ENCODE peak calls at places on chromosomes 12 and 14, in four cellular contexts. I is anterior cingulate cortex, G is LoVo, K is mesothelial cell of epicardium. S is an unnamed sample.

GRCh38 chr12:26845057-26845666 is 12.2 kb upstream of the ITPR2 start:
- DNase-seq in I (peak), G (peak), K (peak), S (no peak)

GRCh38 chr14:78083837-78084236 is 86.3 kb upstream of the NRXN3 start:
- DNase-seq in I (no peak), G (no peak), K (no peak), S (no peak)

GRCh38 chr12:71838661-71839060 is 898 bp upstream of the TBC1D15 start:
- DNase-seq in I (no peak), G (no peak), K (no peak), S (no peak)

GRCh38 chr12:69039881-69040280 is 106.9 kb upstream of the CPM start:
- DNase-seq in I (no peak), G (no peak), K (no peak), S (no peak)

GRCh38 chr12:88693837-88694445 is 113.7 kb upstream of the KITLG start:
- DNase-seq in I (no peak), G (no peak), K (no peak), S (no peak)

GRCh38 chr14:89899917-89900680 is 54.4 kb downstream of the EFCAB11 start:
- DNase-seq in I (no peak), G (peak), K (no peak), S (no peak)

GRCh38 chr14:22598099-22598895 is at the start of gene ABHD4:
- DNase-seq in I (peak), G (peak), K (peak), S (peak)

GRCh38 chr12:68561830-68562229 is 48.9 kb upstream of the RAP1B start:
- DNase-seq in I (no peak), G (no peak), K (no peak), S (no peak)

GRCh38 chr14:32761381-32761968 is 177.2 kb upstream of the NPAS3 start:
- DNase-seq in I (no peak), G (no peak), K (no peak), S (no peak)

GRCh38 chr14:62691613-62692489 is 353.4 kb downstream of the KCNH5 start:
- DNase-seq in I (no peak), G (peak), K (no peak), S (no peak)

GRCh38 chr12:49264466-49264872 is 413 bp upstream of the TUBA1C start:
- DNase-seq in I (no peak), G (no peak), K (peak), S (no peak)